ENCODE peak calls at places on chromosomes 11 and 22, in nine cellular contexts. One of them, this sample, is unnamed.

GRCh38 chr11:101617735-101618332 is 34.0 kb upstream of the TRPC6 start:
- DNase-seq in thoracic aorta: no peak
- DNase-seq in suprapubic skin: no peak
- DNase-seq in aorta: no peak
- DNase-seq in tibial artery: no peak
- DNase-seq in CD4-positive, alpha-beta memory T cell: no peak
- DNase-seq in pancreas: no peak
- DNase-seq in stomach: no peak
- DNase-seq in adrenal gland: no peak
- DNase-seq in this sample: no peak

GRCh38 chr22:24565077-24565476 is 9.3 kb downstream of the SNRPD3 start:
- DNase-seq in thoracic aorta: no peak
- DNase-seq in suprapubic skin: no peak
- DNase-seq in aorta: peak; percentile 7
- DNase-seq in tibial artery: no peak
- DNase-seq in CD4-positive, alpha-beta memory T cell: no peak
- DNase-seq in pancreas: no peak
- DNase-seq in stomach: no peak
- DNase-seq in adrenal gland: no peak
- DNase-seq in this sample: no peak

GRCh38 chr11:35487532-35488078 is 37.8 kb downstream of the PAMR1 start:
- DNase-seq in thoracic aorta: no peak
- DNase-seq in suprapubic skin: no peak
- DNase-seq in aorta: no peak
- DNase-seq in tibial artery: no peak
- DNase-seq in CD4-positive, alpha-beta memory T cell: no peak
- DNase-seq in pancreas: no peak
- DNase-seq in stomach: no peak
- DNase-seq in adrenal gland: peak; percentile 24
- DNase-seq in this sample: no peak

GRCh38 chr11:129191649-129192048 is 476 bp downstream of the ARHGAP32 start:
- DNase-seq in thoracic aorta: no peak
- DNase-seq in suprapubic skin: no peak
- DNase-seq in aorta: no peak
- DNase-seq in tibial artery: no peak
- DNase-seq in CD4-positive, alpha-beta memory T cell: no peak
- DNase-seq in pancreas: no peak
- DNase-seq in stomach: no peak
- DNase-seq in adrenal gland: no peak
- DNase-seq in this sample: no peak

GRCh38 chr11:100874203-100874602 is 187.1 kb downstream of the ARHGAP42 start:
- DNase-seq in thoracic aorta: no peak
- DNase-seq in suprapubic skin: no peak
- DNase-seq in aorta: no peak
- DNase-seq in tibial artery: no peak
- DNase-seq in CD4-positive, alpha-beta memory T cell: no peak
- DNase-seq in pancreas: no peak
- DNase-seq in stomach: no peak
- DNase-seq in adrenal gland: no peak
- DNase-seq in this sample: no peak

GRCh38 chr11:134126197-134126822 is 57.4 kb downstream of the JAM3 start:
- DNase-seq in thoracic aorta: no peak
- DNase-seq in suprapubic skin: no peak
- DNase-seq in aorta: no peak
- DNase-seq in tibial artery: peak; percentile 40
- DNase-seq in CD4-positive, alpha-beta memory T cell: no peak
- DNase-seq in pancreas: no peak
- DNase-seq in stomach: no peak
- DNase-seq in adrenal gland: peak; percentile 66
- DNase-seq in this sample: no peak

GRCh38 chr11:36122715-36123114 is 166.5 kb downstream of the COMMD9 start:
- DNase-seq in thoracic aorta: no peak
- DNase-seq in suprapubic skin: no peak
- DNase-seq in aorta: no peak
- DNase-seq in tibial artery: no peak
- DNase-seq in CD4-positive, alpha-beta memory T cell: no peak
- DNase-seq in pancreas: no peak
- DNase-seq in stomach: no peak
- DNase-seq in adrenal gland: no peak
- DNase-seq in this sample: no peak

GRCh38 chr11:112219476-112220232 is 6.6 kb upstream of the PTS start:
- DNase-seq in thoracic aorta: no peak
- DNase-seq in suprapubic skin: no peak
- DNase-seq in aorta: no peak
- DNase-seq in tibial artery: no peak
- DNase-seq in CD4-positive, alpha-beta memory T cell: peak; percentile 73
- DNase-seq in pancreas: no peak
- DNase-seq in stomach: no peak
- DNase-seq in adrenal gland: peak; percentile 41
- DNase-seq in this sample: peak; percentile 30

GRCh38 chr22:32618461-32619140 is 144.0 kb downstream of the FBXO7 start:
- DNase-seq in thoracic aorta: no peak
- DNase-seq in suprapubic skin: no peak
- DNase-seq in aorta: no peak
- DNase-seq in tibial artery: peak; percentile 78
- DNase-seq in CD4-positive, alpha-beta memory T cell: no peak
- DNase-seq in pancreas: no peak
- DNase-seq in stomach: no peak
- DNase-seq in adrenal gland: no peak
- DNase-seq in this sample: no peak

GRCh38 chr22:32615874-32616564 is 141.4 kb downstream of the FBXO7 start:
- DNase-seq in thoracic aorta: no peak
- DNase-seq in suprapubic skin: no peak
- DNase-seq in aorta: no peak
- DNase-seq in tibial artery: no peak
- DNase-seq in CD4-positive, alpha-beta memory T cell: no peak
- DNase-seq in pancreas: no peak
- DNase-seq in stomach: no peak
- DNase-seq in adrenal gland: no peak
- DNase-seq in this sample: no peak

GRCh38 chr22:32617883-32618282 is 143.3 kb downstream of the FBXO7 start:
- DNase-seq in thoracic aorta: no peak
- DNase-seq in suprapubic skin: no peak
- DNase-seq in aorta: no peak
- DNase-seq in tibial artery: no peak
- DNase-seq in CD4-positive, alpha-beta memory T cell: no peak
- DNase-seq in pancreas: no peak
- DNase-seq in stomach: no peak
- DNase-seq in adrenal gland: no peak
- DNase-seq in this sample: no peak

GRCh38 chr22:32619614-32620426 is 145.2 kb downstream of the FBXO7 start:
- DNase-seq in thoracic aorta: peak; percentile 51
- DNase-seq in suprapubic skin: no peak
- DNase-seq in aorta: no peak
- DNase-seq in tibial artery: peak; percentile 83
- DNase-seq in CD4-positive, alpha-beta memory T cell: no peak
- DNase-seq in pancreas: no peak
- DNase-seq in stomach: no peak
- DNase-seq in adrenal gland: no peak
- DNase-seq in this sample: no peak

DNA sequence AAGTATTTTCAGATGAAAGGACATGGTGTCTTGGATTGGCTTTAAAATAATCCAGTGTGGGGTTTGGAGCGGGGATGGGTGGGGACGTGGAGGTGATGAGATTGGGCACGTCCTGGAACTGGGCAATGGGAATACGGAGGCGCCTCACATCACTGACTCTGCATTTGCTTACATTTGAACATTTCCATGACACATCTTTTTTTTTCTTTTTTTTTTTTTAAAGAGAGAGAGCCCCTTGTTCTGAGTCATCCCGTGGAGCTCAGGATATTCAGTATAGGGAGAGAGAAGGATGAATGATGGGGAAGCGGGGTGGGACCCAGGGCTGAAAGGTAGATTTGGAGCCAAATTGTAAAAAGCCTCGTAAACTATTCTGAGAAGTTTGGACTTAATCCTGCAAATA is 142.7 kb downstream of the FBXO7 start:
- DNase-seq in thoracic aorta: no peak
- DNase-seq in suprapubic skin: no peak
- DNase-seq in aorta: no peak
- DNase-seq in tibial artery: no peak
- DNase-seq in CD4-positive, alpha-beta memory T cell: no peak
- DNase-seq in pancreas: no peak
- DNase-seq in stomach: no peak
- DNase-seq in adrenal gland: no peak
- DNase-seq in this sample: no peak
- H3K4me1 ChIP-seq in thoracic aorta: peaks cover 22% of the 10 kb centered on the region
- H3K4me1 ChIP-seq in suprapubic skin: peaks cover 38% of the 10 kb centered on the region
- H3K4me1 ChIP-seq in aorta: no peaks in the 10 kb centered on the region
- H3K4me1 ChIP-seq in tibial artery: no peaks in the 10 kb centered on the region
- H3K4me1 ChIP-seq in CD4-positive, alpha-beta memory T cell: no peaks in the 10 kb centered on the region
- H3K4me1 ChIP-seq in pancreas: no peaks in the 10 kb centered on the region
- H3K4me1 ChIP-seq in stomach: no peaks in the 10 kb centered on the region
- H3K4me1 ChIP-seq in adrenal gland: peaks cover 17% of the 10 kb centered on the region
- H3K4me1 ChIP-seq in this sample: no peaks in the 10 kb centered on the region

DNA sequence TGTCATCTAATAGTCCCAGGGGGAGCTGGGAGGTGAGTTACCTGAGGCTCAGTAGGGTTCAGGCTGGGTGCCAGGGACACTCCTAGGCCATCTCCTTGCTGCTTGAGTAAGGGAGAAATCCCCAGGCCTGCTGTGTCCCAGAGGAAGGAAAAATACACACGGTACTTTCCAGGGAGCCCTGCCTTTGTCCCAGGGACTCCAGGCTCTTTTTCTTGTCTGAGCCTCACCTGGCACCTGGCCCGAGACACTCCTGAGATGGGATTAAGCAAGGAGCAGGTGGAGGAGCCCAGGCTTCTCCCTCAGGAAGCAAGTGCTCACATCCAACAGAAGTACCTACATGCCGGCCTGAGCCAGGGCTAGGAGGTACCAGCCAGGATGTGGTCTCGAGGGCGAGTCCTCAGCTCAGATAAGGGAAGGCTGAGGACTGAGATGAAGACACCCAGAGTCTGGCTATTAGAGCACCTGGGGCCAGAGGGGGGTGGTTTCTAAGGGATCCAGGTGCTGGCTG is 899 bp upstream of the KLHDC7B start:
- DNase-seq in thoracic aorta: no peak
- DNase-seq in suprapubic skin: peak; percentile 82
- DNase-seq in aorta: no peak
- DNase-seq in tibial artery: no peak
- DNase-seq in CD4-positive, alpha-beta memory T cell: no peak
- DNase-seq in pancreas: no peak
- DNase-seq in stomach: peak; percentile 66
- DNase-seq in adrenal gland: no peak
- DNase-seq in this sample: no peak
- H3K4me1 ChIP-seq in thoracic aorta: peaks cover 5% of the 10 kb centered on the region
- H3K4me1 ChIP-seq in suprapubic skin: peaks cover 66% of the 10 kb centered on the region
- H3K4me1 ChIP-seq in aorta: no peaks in the 10 kb centered on the region
- H3K4me1 ChIP-seq in tibial artery: no peaks in the 10 kb centered on the region
- H3K4me1 ChIP-seq in CD4-positive, alpha-beta memory T cell: peaks cover 53% of the 10 kb centered on the region
- H3K4me1 ChIP-seq in pancreas: peaks cover 7% of the 10 kb centered on the region
- H3K4me1 ChIP-seq in stomach: peaks cover 42% of the 10 kb centered on the region
- H3K4me1 ChIP-seq in adrenal gland: peaks cover 22% of the 10 kb centered on the region
- H3K4me1 ChIP-seq in this sample: peaks cover 42% of the 10 kb centered on the region

DNA sequence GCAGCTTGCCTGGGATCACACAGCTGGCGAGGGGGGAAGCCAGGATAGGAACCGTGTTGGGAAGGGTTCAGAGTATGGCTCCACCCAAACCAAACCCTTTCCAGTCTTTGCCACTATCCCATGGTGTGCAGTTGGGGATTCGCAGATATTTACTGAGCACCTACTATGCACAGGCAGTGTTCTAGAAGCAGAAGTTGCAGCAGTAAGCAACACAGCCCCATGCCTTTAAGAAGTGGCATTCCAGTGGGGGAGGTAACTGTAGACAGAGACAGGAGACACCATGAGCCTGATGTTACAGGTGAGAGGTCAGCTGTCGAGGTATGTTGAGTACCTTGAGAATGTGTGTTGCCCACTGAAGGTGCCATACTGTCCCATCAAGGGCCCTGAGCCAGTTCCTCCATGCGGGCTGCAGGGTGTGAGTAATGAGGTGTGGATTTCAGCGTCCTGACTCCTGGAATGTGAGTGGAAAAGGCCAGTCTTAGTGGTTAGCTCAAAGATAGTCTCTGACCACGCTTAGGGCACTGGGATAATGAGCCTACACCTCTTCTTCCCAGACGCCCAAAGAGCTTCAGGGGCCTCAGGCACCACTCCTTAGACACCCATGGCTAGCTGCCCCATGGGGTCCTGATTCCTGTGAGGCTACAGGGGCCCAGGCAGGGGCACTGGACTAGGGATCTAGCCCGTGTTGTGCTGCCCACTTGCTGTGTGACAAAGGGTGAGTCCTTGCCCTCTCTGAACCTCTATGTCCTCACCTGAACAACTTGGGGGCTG is 71.8 kb upstream of the TP53I11 start:
- DNase-seq in thoracic aorta: no peak
- DNase-seq in suprapubic skin: no peak
- DNase-seq in aorta: no peak
- DNase-seq in tibial artery: no peak
- DNase-seq in CD4-positive, alpha-beta memory T cell: no peak
- DNase-seq in pancreas: no peak
- DNase-seq in stomach: no peak
- DNase-seq in adrenal gland: no peak
- DNase-seq in this sample: no peak
- H3K4me1 ChIP-seq in thoracic aorta: peaks cover 22% of the 10 kb centered on the region
- H3K4me1 ChIP-seq in suprapubic skin: peaks cover 24% of the 10 kb centered on the region
- H3K4me1 ChIP-seq in aorta: peaks cover 3% of the 10 kb centered on the region
- H3K4me1 ChIP-seq in tibial artery: no peaks in the 10 kb centered on the region
- H3K4me1 ChIP-seq in CD4-positive, alpha-beta memory T cell: peaks cover 9% of the 10 kb centered on the region
- H3K4me1 ChIP-seq in pancreas: peaks cover 3% of the 10 kb centered on the region
- H3K4me1 ChIP-seq in stomach: peaks cover 10% of the 10 kb centered on the region
- H3K4me1 ChIP-seq in adrenal gland: peaks cover 11% of the 10 kb centered on the region
- H3K4me1 ChIP-seq in this sample: no peaks in the 10 kb centered on the region

GRCh38 chr11:66637557-66638176 is 836 bp upstream of the RBM4 start:
- DNase-seq in thoracic aorta: no peak
- DNase-seq in suprapubic skin: no peak
- DNase-seq in aorta: no peak
- DNase-seq in tibial artery: no peak
- DNase-seq in CD4-positive, alpha-beta memory T cell: no peak
- DNase-seq in pancreas: no peak
- DNase-seq in stomach: no peak
- DNase-seq in adrenal gland: no peak
- DNase-seq in this sample: no peak

GRCh38 chr11:66638177-66639065 is at the start of gene RBM4:
- DNase-seq in thoracic aorta: peak; percentile 92
- DNase-seq in suprapubic skin: peak; percentile 99
- DNase-seq in aorta: peak; percentile 97
- DNase-seq in tibial artery: peak; percentile 98
- DNase-seq in CD4-positive, alpha-beta memory T cell: peak; percentile 98
- DNase-seq in pancreas: peak; percentile 98
- DNase-seq in stomach: peak; percentile 98
- DNase-seq in adrenal gland: peak; percentile 99
- DNase-seq in this sample: peak; percentile 96

GRCh38 chr11:66636411-66636810 is 2.1 kb upstream of the RBM4 start:
- DNase-seq in thoracic aorta: no peak
- DNase-seq in suprapubic skin: no peak
- DNase-seq in aorta: no peak
- DNase-seq in tibial artery: no peak
- DNase-seq in CD4-positive, alpha-beta memory T cell: no peak
- DNase-seq in pancreas: no peak
- DNase-seq in stomach: no peak
- DNase-seq in adrenal gland: no peak
- DNase-seq in this sample: no peak

GRCh38 chr11:66641834-66642233 is 3.3 kb downstream of the RBM4 start:
- DNase-seq in thoracic aorta: no peak
- DNase-seq in suprapubic skin: no peak
- DNase-seq in aorta: no peak
- DNase-seq in tibial artery: no peak
- DNase-seq in CD4-positive, alpha-beta memory T cell: no peak
- DNase-seq in pancreas: no peak
- DNase-seq in stomach: no peak
- DNase-seq in adrenal gland: no peak
- DNase-seq in this sample: no peak

DNA sequence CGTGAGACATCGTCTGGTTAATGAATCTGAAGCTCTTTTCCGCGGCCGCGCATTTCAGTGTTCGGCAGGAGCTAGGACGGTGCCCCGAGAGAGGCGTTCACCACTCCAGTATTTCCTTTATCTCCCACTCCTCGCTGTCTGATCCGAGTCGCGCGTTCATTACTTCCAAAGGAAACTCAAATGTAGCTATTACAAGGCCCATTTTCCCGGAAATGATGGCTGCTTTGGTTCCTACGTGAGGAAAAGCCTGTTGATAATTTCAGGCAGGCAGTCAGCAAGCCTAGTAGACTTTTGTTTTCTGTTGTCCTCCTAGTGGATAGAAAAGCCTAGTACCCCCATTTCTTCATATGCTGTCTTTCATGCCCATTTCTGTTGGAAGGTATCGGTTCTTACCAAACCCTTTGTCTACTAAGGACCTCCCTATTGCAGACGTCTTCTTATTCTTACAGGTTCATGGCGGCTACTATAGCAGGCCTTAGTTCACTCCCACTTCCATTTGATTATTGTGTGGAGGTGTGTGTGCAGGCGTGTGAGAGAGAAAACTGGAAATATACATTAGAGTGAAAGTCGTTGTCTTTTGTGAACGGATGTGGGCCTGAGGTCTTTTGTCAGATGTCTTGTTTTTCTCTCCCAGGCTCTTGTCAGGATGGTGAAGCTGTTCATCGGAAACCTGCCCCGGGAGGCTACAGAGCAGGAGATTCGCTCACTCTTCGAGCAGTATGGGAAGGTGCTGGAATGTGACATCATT is 737 bp downstream of the RBM4 start:
- DNase-seq in thoracic aorta: no peak
- DNase-seq in suprapubic skin: no peak
- DNase-seq in aorta: peak; percentile 78
- DNase-seq in tibial artery: peak; percentile 29
- DNase-seq in CD4-positive, alpha-beta memory T cell: peak; percentile 59
- DNase-seq in pancreas: no peak
- DNase-seq in stomach: no peak
- DNase-seq in adrenal gland: no peak
- DNase-seq in this sample: no peak
- H3K4me1 ChIP-seq in thoracic aorta: peaks cover 47% of the 10 kb centered on the region
- H3K4me1 ChIP-seq in suprapubic skin: peaks cover 74% of the 10 kb centered on the region
- H3K4me1 ChIP-seq in aorta: no peaks in the 10 kb centered on the region
- H3K4me1 ChIP-seq in tibial artery: peaks cover 4% of the 10 kb centered on the region
- H3K4me1 ChIP-seq in CD4-positive, alpha-beta memory T cell: peaks cover 57% of the 10 kb centered on the region
- H3K4me1 ChIP-seq in pancreas: peaks cover 50% of the 10 kb centered on the region
- H3K4me1 ChIP-seq in stomach: peaks cover 64% of the 10 kb centered on the region
- H3K4me1 ChIP-seq in adrenal gland: peaks cover 58% of the 10 kb centered on the region
- H3K4me1 ChIP-seq in this sample: peaks cover 48% of the 10 kb centered on the region